ENCODE peak calls at places on chromosomes 12 and 14, in seven cellular contexts. E, H, C, I, T, L and X are unnamed samples.

GRCh38 chr14:57871487-57872080 is 5.7 kb upstream of the SLC35F4 start:
- DNase-seq in E (peak; percentile 52), H (no peak), C (no peak), I (no peak), T (no peak), L (no peak), X (peak; percentile 3)

GRCh38 chr12:14936224-14936861 is 2.0 kb downstream of the ERP27 start:
- DNase-seq in E (no peak), H (no peak), C (no peak), I (no peak), T (no peak), L (no peak), X (no peak)

GRCh38 chr14:39581474-39581873 is 149.2 kb upstream of the FBXO33 start:
- DNase-seq in E (no peak), H (no peak), C (no peak), I (no peak), T (no peak), L (no peak), X (no peak)

GRCh38 chr12:28569698-28570411 is 379.6 kb downstream of the CCDC91 start:
- DNase-seq in E (peak; percentile 94), H (no peak), C (no peak), I (no peak), T (no peak), L (no peak), X (peak; percentile 84)

GRCh38 chr14:21768116-21768874 is 94.7 kb upstream of the OR4E1 start:
- DNase-seq in E (no peak), H (no peak), C (no peak), I (no peak), T (no peak), L (no peak), X (no peak)

GRCh38 chr14:75298187-75298985 is 19.8 kb downstream of the FOS start:
- DNase-seq in E (no peak), H (peak; percentile 58), C (no peak), I (peak; percentile 83), T (peak; percentile 55), L (peak; percentile 81), X (no peak)

GRCh38 chr12:95715177-95715576 is 75.4 kb downstream of the NTN4 start:
- DNase-seq in E (no peak), H (no peak), C (no peak), I (no peak), T (no peak), L (no peak), X (no peak)

GRCh38 chr12:45586486-45586885 is 143.0 kb upstream of the ARID2 start:
- DNase-seq in E (no peak), H (peak; percentile 57), C (no peak), I (no peak), T (no peak), L (no peak), X (no peak)

GRCh38 chr12:24889403-24889802 is 59.5 kb downstream of the BCAT1 start:
- DNase-seq in E (no peak), H (no peak), C (no peak), I (no peak), T (no peak), L (no peak), X (no peak)

GRCh38 chr12:60059180-60059579 is 463.4 kb downstream of the SLC16A7 start:
- DNase-seq in E (no peak), H (no peak), C (no peak), I (no peak), T (no peak), L (no peak), X (no peak)

GRCh38 chr12:24138041-24138440 is 188.6 kb upstream of the SOX5 start:
- DNase-seq in E (no peak), H (no peak), C (no peak), I (no peak), T (no peak), L (no peak), X (no peak)

GRCh38 chr12:66467932-66468331 is 165.6 kb downstream of the HELB start:
- DNase-seq in E (no peak), H (no peak), C (no peak), I (no peak), T (no peak), L (no peak), X (no peak)

GRCh38 chr12:97862072-97862471 is 399.5 kb downstream of the RMST start:
- DNase-seq in E (no peak), H (no peak), C (no peak), I (no peak), T (no peak), L (no peak), X (no peak)

GRCh38 chr12:113392988-113393579 is 10.6 kb downstream of the SDS start:
- DNase-seq in E (no peak), H (no peak), C (no peak), I (no peak), T (no peak), L (no peak), X (no peak)

GRCh38 chr12:116537149-116537904 is 21.9 kb upstream of the MAP1LC3B2 start:
- DNase-seq in E (no peak), H (no peak), C (no peak), I (no peak), T (no peak), L (no peak), X (peak; percentile 77)

GRCh38 chr12:123120452-123121166 is 30.3 kb downstream of the PITPNM2 start:
- DNase-seq in E (no peak), H (peak; percentile 13), C (no peak), I (no peak), T (no peak), L (no peak), X (no peak)

DNA sequence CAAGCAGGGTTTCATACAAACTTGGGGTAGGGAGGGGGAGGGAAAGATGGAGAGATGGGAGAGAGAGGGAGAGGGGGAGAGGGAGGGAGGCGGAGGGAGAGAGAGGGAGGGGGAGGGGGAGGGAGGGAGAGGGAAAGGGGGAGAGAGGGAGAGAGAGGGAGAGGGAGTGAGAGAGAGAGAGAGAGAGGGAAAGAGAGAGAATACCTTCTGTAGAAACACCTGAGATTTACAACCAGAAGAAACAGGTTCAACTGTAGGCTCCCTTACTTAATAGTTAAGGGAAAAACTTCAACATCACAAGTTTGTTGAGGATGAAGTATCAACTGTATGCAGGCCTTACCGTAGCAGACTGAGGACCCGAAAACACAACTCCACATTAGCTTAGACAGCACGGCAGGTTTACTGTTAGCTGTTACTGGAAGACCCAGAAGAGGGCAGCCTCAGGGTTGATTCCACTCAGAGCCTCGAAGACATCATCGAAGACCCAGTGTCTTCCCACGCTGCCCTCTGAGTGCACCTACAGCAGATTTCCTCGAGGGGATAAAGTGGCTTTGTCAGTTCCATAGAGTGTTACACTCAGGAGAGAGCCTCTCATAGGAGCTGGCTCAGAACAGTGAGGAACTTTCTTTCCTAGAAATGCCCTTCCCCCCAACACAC is 72.4 kb downstream of the NT5DC3 start:
- DNase-seq in E (no peak), H (no peak), C (no peak), I (no peak), T (no peak), L (no peak), X (no peak)
- H3K27ac ChIP-seq in E (no peak overlapping the region), H (no peak overlapping the region), C (no peak overlapping the region), I (no peak overlapping the region), T (no peak overlapping the region), L (no peak overlapping the region), X (no peak overlapping the region)

DNA sequence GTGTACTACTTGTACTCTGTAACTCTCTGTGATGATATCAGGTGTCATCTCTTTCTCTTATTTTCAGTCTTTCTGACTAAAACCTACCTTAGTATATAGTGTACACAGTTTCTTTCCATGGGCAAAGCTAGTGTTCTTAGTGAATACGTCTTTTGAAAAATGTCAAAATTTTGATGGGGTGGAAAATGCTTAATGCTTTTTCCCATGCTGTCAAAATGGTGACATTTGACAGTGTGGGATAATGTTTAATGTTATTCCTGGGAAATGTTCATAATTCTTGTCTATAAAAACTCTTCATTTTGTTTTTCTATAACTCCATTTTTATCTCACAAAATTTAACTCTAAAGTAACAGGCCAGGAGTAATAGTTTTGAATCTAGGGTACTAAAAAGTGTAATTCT is 742.7 kb upstream of the FOXG1 start:
- DNase-seq in E (no peak), H (no peak), C (no peak), I (no peak), T (no peak), L (no peak), X (no peak)
- H3K9me3 ChIP-seq in E (no peaks in the 10 kb centered on the region), H (no peaks in the 10 kb centered on the region), C (no peaks in the 10 kb centered on the region), I (no peaks in the 10 kb centered on the region), T (peaks cover under 1% of the 10 kb centered on the region), L (no peaks in the 10 kb centered on the region), X (no peaks in the 10 kb centered on the region)

GRCh38 chr14:103684471-103684870 is 30.8 kb downstream of the XRCC3 start:
- DNase-seq in E (no peak), H (no peak), C (no peak), I (no peak), T (no peak), L (no peak), X (no peak)

GRCh38 chr14:103686831-103687485 is 28.3 kb downstream of the XRCC3 start:
- DNase-seq in E (peak; percentile 45), H (no peak), C (no peak), I (peak; percentile 65), T (no peak), L (no peak), X (no peak)

GRCh38 chr14:103683139-103683538 is 32.1 kb downstream of the XRCC3 start:
- DNase-seq in E (no peak), H (no peak), C (no peak), I (no peak), T (no peak), L (no peak), X (no peak)

GRCh38 chr14:103685276-103686211 is 29.7 kb downstream of the XRCC3 start:
- DNase-seq in E (no peak), H (no peak), C (no peak), I (no peak), T (no peak), L (no peak), X (no peak)

DNA sequence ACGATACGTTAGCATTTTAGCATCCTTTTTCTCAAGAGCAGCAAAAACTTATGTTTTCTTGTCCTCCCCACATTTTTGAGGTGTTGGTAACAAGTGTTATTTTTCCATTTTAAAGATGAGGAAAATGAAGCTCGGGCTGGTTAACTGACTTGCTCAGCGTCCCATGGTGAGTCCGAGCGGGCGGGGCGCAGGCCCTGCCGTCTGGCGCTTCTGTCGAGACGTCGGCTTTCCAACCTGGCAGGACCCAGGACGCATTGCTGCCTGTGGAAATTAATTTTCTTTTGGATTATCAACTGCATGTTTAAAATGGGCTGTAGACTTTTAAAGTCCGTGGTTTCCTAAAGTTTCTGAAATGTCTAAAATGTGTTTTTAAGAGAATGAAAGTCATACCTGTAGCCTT is 30.4 kb downstream of the XRCC3 start:
- DNase-seq in E (no peak), H (no peak), C (no peak), I (no peak), T (no peak), L (no peak), X (no peak)
- H3K36me3 ChIP-seq in E (peaks cover 59% of the 10 kb centered on the region), H (no peaks in the 10 kb centered on the region), C (peaks cover 27% of the 10 kb centered on the region), I (peaks cover 37% of the 10 kb centered on the region), T (peaks cover 61% of the 10 kb centered on the region), L (peaks cover 100% of the 10 kb centered on the region), X (peaks cover 94% of the 10 kb centered on the region)

DNA sequence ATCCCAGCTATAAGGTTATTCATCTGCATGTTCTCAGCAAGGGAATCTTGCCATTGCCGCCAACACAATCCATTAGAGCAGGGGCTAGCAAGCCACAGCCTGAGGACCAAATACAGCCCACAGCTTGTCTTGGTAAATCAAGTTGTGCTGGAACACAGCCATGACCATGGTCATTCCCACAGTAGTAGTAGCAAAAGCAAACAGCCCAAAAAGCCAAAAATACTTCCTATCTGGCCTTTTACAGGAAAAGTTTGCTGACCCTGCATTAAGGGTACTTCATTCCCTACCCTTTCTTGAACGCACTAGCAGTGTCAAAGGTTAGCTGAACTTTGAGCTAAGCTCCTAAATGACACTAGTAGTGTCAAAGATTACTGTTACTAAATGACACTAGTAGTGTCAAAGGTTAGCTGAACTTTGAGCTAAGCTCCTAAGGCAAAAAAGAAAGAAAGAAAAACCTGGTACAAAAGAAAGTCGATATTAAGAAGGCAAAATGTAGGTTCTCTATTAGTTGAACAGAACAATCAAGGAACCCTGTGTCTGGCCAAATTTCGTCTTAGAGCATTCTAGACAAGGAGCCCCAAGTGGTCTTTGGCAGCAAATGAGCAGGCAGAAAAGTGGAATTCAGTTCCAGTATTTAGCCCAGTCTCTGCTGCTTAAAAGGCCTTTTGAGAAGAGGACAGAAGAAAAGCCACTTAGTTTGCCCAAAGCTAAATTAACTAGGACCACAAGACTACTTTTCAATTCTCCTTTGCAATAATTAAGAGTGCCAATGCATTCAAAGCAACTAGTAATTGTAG is 67.7 kb downstream of the NT5DC3 start:
- DNase-seq in E (peak; percentile 20), H (no peak), C (no peak), I (no peak), T (no peak), L (no peak), X (no peak)
- H3K27ac ChIP-seq in E (no peak overlapping the region), H (no peak overlapping the region), C (no peak overlapping the region), I (no peak overlapping the region), T (no peak overlapping the region), L (no peak overlapping the region), X (no peak overlapping the region)